ENCODE peak calls at places on chromosomes 1 and 21, in six cellular contexts. Y is endodermal cell, Q is H1, E is psoas muscle, B is tibial nerve, H is tibial artery. W is an unnamed sample.

GRCh38 chr1:46691997-46692790 is 20.5 kb downstream of the TEX38 start:
- DNase-seq in B (no peak), E (no peak), Y (no peak), Q (no peak), H (no peak), W (no peak)

GRCh38 chr1:169118227-169118626 is 11.7 kb downstream of the ATP1B1 start:
- DNase-seq in H (no peak), Q (no peak), B (no peak), E (no peak), Y (no peak), W (no peak)

GRCh38 chr1:77434972-77435371 is 153.2 kb downstream of the AK5 start:
- DNase-seq in B (no peak), E (no peak), Y (no peak), Q (no peak), H (no peak), W (no peak)

GRCh38 chr1:3799976-3800685 is 3.8 kb upstream of the LRRC47 start:
- DNase-seq in H (no peak), B (no peak), Y (no peak), E (no peak), Q (no peak), W (no peak)

GRCh38 chr1:1550591-1551432 is 10.4 kb upstream of the TMEM240 start:
- DNase-seq in E (peak; percentile 80), Y (peak; percentile 77), Q (no peak), B (no peak), H (no peak), W (no peak)

GRCh38 chr1:115906627-115907026 is 65.7 kb upstream of the NHLH2 start:
- DNase-seq in H (no peak), Q (no peak), Y (no peak), E (no peak), B (no peak), W (no peak)

GRCh38 chr1:7015022-7015421 is 229.8 kb downstream of the CAMTA1 start:
- DNase-seq in E (no peak), B (no peak), H (no peak), Y (no peak), Q (no peak), W (no peak)

GRCh38 chr1:216917039-216917438 is 193.8 kb upstream of the ESRRG start:
- DNase-seq in E (no peak), Y (no peak), H (no peak), B (no peak), Q (no peak), W (no peak)

GRCh38 chr21:42287193-42288083 is 27.8 kb downstream of the TFF3 start:
- DNase-seq in H (no peak), E (no peak), Q (no peak), B (no peak), Y (no peak), W (no peak)

GRCh38 chr1:87642581-87643129 is 314.0 kb downstream of the LMO4 start:
- DNase-seq in E (no peak), Q (peak; percentile 45), Y (peak; percentile 57), B (no peak), H (no peak), W (no peak)

GRCh38 chr1:228786361-228787129 is 51.3 kb downstream of the RHOU start:
- DNase-seq in Q (no peak), Y (no peak), B (no peak), H (no peak), E (no peak), W (no peak)

GRCh38 chr1:33337994-33338494 is 17.1 kb upstream of the A3GALT2 start:
- DNase-seq in Q (no peak), B (peak; percentile 74), H (no peak), E (no peak), Y (no peak), W (no peak)

GRCh38 chr1:206572835-206573771 is 39.2 kb downstream of the EIF2D start:
- DNase-seq in B (no peak), H (no peak), Y (no peak), Q (no peak), E (no peak), W (no peak)

GRCh38 chr1:84759756-84760155 is 69.5 kb upstream of the SSX2IP start:
- DNase-seq in Y (no peak), E (no peak), Q (no peak), H (no peak), B (no peak), W (no peak)

GRCh38 chr1:7491818-7492173 is 279.3 kb upstream of the VAMP3 start:
- DNase-seq in Q (no peak), B (no peak), Y (no peak), E (no peak), H (no peak), W (no peak)

DNA sequence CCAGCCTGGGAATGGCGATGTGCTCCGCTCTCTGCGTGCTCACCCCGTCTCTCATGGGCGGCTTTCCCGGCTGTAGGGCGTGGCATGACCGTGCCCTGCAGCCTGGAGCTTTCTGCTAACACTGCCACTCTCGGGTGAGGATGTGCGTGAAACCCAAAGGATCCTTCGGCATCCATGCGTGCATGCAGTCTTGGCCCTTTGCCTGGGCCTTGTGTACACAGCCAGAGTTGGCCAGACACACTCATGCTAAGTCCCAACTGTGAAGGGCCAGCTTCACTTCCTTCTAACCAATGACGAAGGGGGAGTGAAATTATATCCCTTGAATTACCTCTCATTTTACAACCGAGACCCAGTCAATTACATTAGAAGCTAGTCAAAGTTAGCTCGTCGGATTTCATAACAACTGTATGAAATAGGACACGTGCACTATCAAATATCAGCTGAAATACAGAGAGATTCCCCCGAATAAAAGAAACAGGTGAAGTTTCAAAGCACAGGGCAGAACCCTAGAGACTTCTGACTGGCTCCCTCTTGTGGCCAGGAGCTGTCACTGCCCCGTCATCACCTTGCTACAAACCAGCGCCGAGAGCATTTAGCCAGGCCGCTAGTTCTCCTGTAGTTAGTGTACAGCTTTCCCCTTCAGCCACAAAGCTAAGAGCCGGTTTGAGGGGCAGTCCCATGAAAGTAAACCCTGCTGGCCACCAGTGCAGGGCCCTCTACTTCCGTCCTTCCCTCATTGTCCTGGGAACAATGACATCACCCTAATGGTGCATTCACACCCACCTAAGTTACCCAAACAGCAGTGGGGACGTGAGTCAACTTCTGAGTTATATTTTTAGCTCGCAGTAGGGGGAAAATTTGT is 63.4 kb upstream of the COA6 start:
- DNase-seq in Y (peak; percentile 91), Q (peak; percentile 84), H (peak; percentile 66), E (peak; percentile 70), B (peak; percentile 45), W (peak; percentile 57)
- H3K27ac ChIP-seq in Y (no peak overlapping the region), Q (no peak overlapping the region), H (peak overlapping the region; percentile 14), E (no peak overlapping the region), B (no peak overlapping the region), W (no peak overlapping the region)

DNA sequence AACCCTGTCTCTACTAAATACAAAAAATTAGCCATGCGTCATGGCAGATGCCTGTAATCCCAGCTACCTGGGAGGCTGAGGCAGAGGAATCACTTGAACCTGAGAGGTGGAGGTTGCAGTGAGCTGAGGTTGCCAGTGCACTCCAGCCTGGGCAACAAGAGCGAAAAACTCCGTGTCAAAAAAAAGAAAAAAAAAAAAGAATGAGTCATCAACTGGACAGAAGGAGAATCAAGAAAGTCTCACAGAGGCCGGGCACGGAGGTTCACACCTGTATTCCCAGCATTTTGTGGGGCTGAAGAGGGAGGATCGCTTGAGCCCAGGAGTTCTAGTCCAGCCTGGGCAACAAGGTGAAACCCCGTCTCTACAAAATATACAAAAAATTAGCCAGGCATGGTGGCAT is 45.5 kb upstream of the CDC42BPA start:
- DNase-seq in Q (no peak), E (no peak), B (no peak), H (no peak), Y (no peak), W (no peak)
- H3K27me3 ChIP-seq in Q (no peaks in the 10 kb centered on the region), E (no peaks in the 10 kb centered on the region), B (no peaks in the 10 kb centered on the region), H (no peaks in the 10 kb centered on the region), Y (no peaks in the 10 kb centered on the region), W (no peaks in the 10 kb centered on the region)

DNA sequence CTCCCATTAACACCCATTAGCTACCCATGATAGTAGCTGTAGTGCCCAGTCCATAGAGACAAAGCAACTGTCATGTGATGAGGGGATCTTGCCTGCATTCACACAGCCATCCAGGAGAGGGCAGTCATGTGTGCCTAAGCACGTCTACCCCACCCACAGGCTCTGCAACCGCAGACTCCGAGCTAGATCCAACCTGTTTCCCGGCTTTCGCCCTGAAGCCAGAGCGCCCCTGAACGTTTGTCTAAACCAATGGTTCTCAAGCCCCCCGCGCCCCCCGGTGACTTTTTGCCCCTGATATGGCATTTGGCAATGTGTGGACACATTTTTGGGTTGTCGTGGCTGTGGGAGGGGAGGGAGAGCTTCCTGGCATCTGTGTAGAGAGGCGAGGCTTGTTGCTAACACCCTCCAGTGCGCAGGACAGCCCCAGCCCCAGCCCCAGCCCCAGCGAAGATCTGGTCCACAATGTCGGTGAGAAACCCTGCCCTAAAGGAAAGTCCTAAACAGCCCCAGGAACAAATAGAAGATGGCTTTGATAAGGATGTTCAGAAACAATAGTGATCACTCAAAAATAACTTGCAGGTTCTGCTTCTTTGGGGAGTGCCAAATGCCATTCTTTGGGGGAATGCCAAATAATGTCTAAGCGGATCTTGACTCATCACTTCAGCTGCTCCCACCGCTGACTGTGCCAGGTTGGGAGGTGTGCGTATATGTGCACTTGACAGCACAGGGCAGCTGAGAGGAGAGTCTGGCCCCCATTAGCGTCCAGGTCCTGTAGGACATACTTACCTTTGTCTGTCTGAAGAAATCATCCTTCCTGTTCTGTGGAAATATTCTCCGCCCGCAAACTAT is 34.5 kb downstream of the SLC44A3 start:
- DNase-seq in Q (peak; percentile 78), Y (peak; percentile 94), E (peak; percentile 89), H (peak; percentile 92), B (peak; percentile 91), W (peak; percentile 63)
- H3K27ac ChIP-seq in Q (no peak overlapping the region), Y (no peak overlapping the region), E (no peak overlapping the region), H (peak overlapping the region; percentile 68), B (peak overlapping the region; percentile 68), W (no peak overlapping the region)

DNA sequence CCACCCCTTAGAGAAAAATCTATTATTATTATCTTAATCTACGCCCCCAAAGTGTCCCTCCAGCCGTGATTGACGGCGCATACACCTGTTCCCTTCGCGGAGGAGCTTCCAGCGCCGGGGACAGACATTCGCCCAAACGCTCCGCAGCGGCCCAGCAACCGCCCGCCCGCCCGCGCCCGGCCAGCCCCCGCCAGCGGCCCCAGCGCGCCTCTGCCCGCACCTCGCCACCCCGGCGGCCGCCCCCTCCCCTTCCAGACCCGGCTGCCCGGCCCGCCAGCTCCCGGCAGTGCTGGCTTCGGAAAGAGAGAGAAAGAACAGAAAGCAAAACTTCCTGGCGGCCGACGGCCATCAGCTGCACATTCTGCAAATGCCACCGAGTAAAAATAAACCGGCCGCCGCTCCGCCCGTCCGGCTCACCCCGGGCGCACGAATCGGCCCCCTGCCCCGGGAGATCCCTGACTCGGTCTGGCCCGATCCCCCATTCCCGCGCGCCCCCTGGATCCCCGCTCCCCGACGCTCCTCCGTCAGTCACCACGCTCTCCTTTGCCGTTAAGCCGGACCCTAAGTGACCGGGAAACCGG is 1.6 kb downstream of the CASZ1 start:
- DNase-seq in H (no peak), E (peak; percentile 86), B (no peak), Y (peak; percentile 77), Q (peak; percentile 68), W (no peak)
- H3K27me3 ChIP-seq in H (no peaks in the 10 kb centered on the region), E (no peaks in the 10 kb centered on the region), B (no peaks in the 10 kb centered on the region), Y (peaks cover 77% of the 10 kb centered on the region), Q (peaks cover 23% of the 10 kb centered on the region), W (peaks cover 63% of the 10 kb centered on the region)

GRCh38 chr21:45791562-45792418 is 148.3 kb downstream of the PCBP3 start:
- DNase-seq in Y (no peak), H (no peak), Q (no peak), E (no peak), B (no peak), W (no peak)
- H3K27ac ChIP-seq in Y (no peak overlapping the region), H (no peak overlapping the region), Q (no peak overlapping the region), E (no peak overlapping the region), B (no peak overlapping the region), W (no peak overlapping the region)

GRCh38 chr1:181475580-181475979 is 7.7 kb upstream of the CACNA1E start:
- DNase-seq in H (no peak), Y (no peak), E (no peak), B (no peak), Q (no peak), W (no peak)
- H3K27me3 ChIP-seq in H (no peaks in the 10 kb centered on the region), Y (peaks cover 15% of the 10 kb centered on the region), E (no peaks in the 10 kb centered on the region), B (no peaks in the 10 kb centered on the region), Q (peaks cover 2% of the 10 kb centered on the region), W (peaks cover 6% of the 10 kb centered on the region)